ENCODE peak calls at places on chromosome 13, in six cellular contexts. R is H1, M is SK-N-SH, I is K562, W is HCT116, Y is HepG2. P is an unnamed sample.

GRCh38 chr13:27264648-27265047 is 6.0 kb upstream of the RASL11A start:
- DNase-seq in R (no peak), M (no peak), I (no peak), W (no peak), Y (no peak), P (no peak)

GRCh38 chr13:27353653-27354052 is 70.8 kb upstream of the GTF3A start:
- DNase-seq in R (no peak), M (no peak), I (no peak), W (no peak), Y (no peak), P (no peak)

GRCh38 chr13:35770756-35771291 is 294.3 kb upstream of the MAB21L1 start:
- DNase-seq in R (no peak), M (no peak), I (no peak), W (no peak), Y (no peak), P (no peak)

GRCh38 chr13:74891610-74892009 is 590.4 kb downstream of the TBC1D4 start:
- DNase-seq in R (no peak), M (no peak), I (no peak), W (no peak), Y (no peak), P (no peak)

GRCh38 chr13:28501547-28501946 is 6.6 kb upstream of the FLT1 start:
- DNase-seq in R (no peak), M (no peak), I (no peak), W (no peak), Y (no peak), P (no peak)

GRCh38 chr13:95481051-95481775 is 71.3 kb upstream of the CLDN10 start:
- DNase-seq in R (no peak), M (no peak), I (no peak), W (no peak), Y (no peak), P (no peak)

GRCh38 chr13:45120967-45121366 is 657 bp downstream of the GTF2F2 start:
- DNase-seq in R (no peak), M (no peak), I (no peak), W (no peak), Y (no peak), P (no peak)

GRCh38 chr13:99528547-99528946 is 27.3 kb downstream of the TM9SF2 start:
- DNase-seq in R (no peak), M (no peak), I (no peak), W (no peak), Y (peak), P (peak)

GRCh38 chr13:75489502-75490263 is 7.7 kb upstream of the TBC1D4 start:
- DNase-seq in R (no peak), M (no peak), I (no peak), W (no peak), Y (peak), P (no peak)

GRCh38 chr13:91042870-91043269 is 304.6 kb upstream of the MIR17HG start:
- DNase-seq in R (no peak), M (no peak), I (no peak), W (no peak), Y (no peak), P (no peak)

GRCh38 chr13:30862707-30863106 is 43.4 kb upstream of the MEDAG start:
- DNase-seq in R (no peak), M (no peak), I (no peak), W (no peak), Y (no peak), P (no peak)

GRCh38 chr13:57631607-57632275 is at the start of gene PCDH17:
- DNase-seq in R (peak), M (peak), I (no peak), W (no peak), Y (no peak), P (peak)

GRCh38 chr13:84481958-84482357 is 599.7 kb upstream of the SLITRK1 start:
- DNase-seq in R (no peak), M (no peak), I (no peak), W (no peak), Y (no peak), P (no peak)

GRCh38 chr13:100045355-100045754 is 43.5 kb upstream of the PCCA start:
- DNase-seq in R (no peak), M (no peak), I (no peak), W (no peak), Y (no peak), P (no peak)

GRCh38 chr13:80171096-80171495 is 169.8 kb downstream of the SPRY2 start:
- DNase-seq in R (no peak), M (no peak), I (no peak), W (no peak), Y (no peak), P (no peak)

GRCh38 chr13:33388254-33388998 is 102.9 kb upstream of the STARD13 start:
- DNase-seq in R (no peak), M (no peak), I (no peak), W (peak), Y (no peak), P (no peak)

GRCh38 chr13:104320446-104320845 is 1254.2 kb upstream of the SLC10A2 start:
- DNase-seq in R (no peak), M (no peak), I (no peak), W (no peak), Y (no peak), P (no peak)

GRCh38 chr13:99191900-99192399 is 8.7 kb upstream of the UBAC2 start:
- DNase-seq in R (no peak), M (no peak), I (no peak), W (no peak), Y (no peak), P (peak)

GRCh38 chr13:33087091-33087490 is 70.9 kb downstream of the KL start:
- DNase-seq in R (no peak), M (no peak), I (no peak), W (no peak), Y (no peak), P (no peak)

GRCh38 chr13:42893346-42893745 is 98.7 kb downstream of the EPSTI1 start:
- DNase-seq in R (no peak), M (no peak), I (no peak), W (no peak), Y (no peak), P (no peak)

GRCh38 chr13:20193924-20194631 is 1.3 kb upstream of the GJB2 start:
- DNase-seq in R (no peak), M (no peak), I (no peak), W (no peak), Y (no peak), P (no peak)

GRCh38 chr13:44191504-44192171 is 182.0 kb upstream of the SERP2 start:
- DNase-seq in R (no peak), M (peak), I (peak), W (peak), Y (peak), P (peak)

GRCh38 chr13:48266967-48267639 is 34.1 kb downstream of the ITM2B start:
- DNase-seq in R (no peak), M (no peak), I (no peak), W (no peak), Y (no peak), P (no peak)

GRCh38 chr13:48265217-48265815 is 32.3 kb downstream of the ITM2B start:
- DNase-seq in R (no peak), M (no peak), I (no peak), W (no peak), Y (no peak), P (no peak)

GRCh38 chr13:48266150-48266549 is 33.1 kb downstream of the ITM2B start:
- DNase-seq in R (no peak), M (no peak), I (no peak), W (no peak), Y (no peak), P (no peak)

GRCh38 chr13:48263196-48263595 is 30.2 kb downstream of the ITM2B start:
- DNase-seq in R (no peak), M (no peak), I (no peak), W (no peak), Y (no peak), P (no peak)

DNA sequence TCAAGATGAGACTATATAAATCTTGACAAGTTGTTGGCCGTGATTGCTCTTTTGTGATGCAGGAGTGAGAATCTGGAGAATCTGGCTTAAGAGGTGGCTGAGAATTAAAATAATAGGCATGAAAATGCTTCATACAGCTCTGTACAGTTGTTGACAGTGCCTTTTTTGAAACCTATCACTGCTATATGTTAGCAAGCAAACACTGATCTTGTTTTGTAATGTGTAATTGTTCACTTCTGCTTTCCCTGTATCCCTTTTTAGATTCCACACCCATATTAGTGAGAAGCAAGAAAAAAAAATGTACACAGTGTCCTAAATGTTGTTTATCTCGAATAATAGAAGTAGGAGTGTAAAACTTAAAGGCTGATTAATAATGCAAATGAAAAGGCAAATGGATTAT is 31.0 kb downstream of the ITM2B start:
- DNase-seq in R (no peak), M (no peak), I (no peak), W (no peak), Y (no peak), P (no peak)
- TF ChIP-seq JUND in R (no peak), M (no peak), I (no peak), W (no peak), Y (no peak), P (no peak)

GRCh38 chr13:51643114-51643881 is 59.0 kb downstream of the WDFY2 start:
- DNase-seq in R (no peak), M (no peak), I (no peak), W (no peak), Y (peak), P (no peak)
- TF ChIP-seq JUND in R (no peak), M (peak), I (no peak), W (no peak), Y (no peak), P (no peak)

GRCh38 chr13:23980160-23980551 is 82.9 kb upstream of the C1QTNF9B start:
- DNase-seq in R (peak), M (peak), I (peak), W (no peak), Y (peak), P (no peak)
- TF ChIP-seq JUND in R (no peak), M (no peak), I (no peak), W (no peak), Y (no peak), P (no peak)

DNA sequence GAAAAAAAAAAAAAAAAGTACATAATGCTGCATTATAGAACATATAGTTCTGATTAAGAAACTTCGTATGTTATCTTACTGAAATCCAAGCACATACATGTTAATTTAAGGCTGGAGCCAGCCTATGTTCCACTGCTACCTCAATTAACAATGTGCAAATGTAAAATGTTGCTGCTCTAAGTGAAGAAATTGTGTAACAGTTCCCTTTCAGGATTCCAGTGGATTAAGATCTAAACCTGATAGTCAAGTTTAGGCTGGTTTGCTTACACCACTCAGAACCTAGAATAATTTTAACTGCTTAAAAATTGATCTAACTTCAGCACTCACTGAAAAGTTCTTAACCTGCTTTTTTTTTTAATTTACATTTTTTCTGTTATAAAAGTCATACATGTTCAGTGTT is 4.2 kb downstream of the VPS36 start:
- DNase-seq in R (no peak), M (no peak), I (no peak), W (no peak), Y (no peak), P (peak)
- TF ChIP-seq JUND in R (no peak), M (no peak), I (no peak), W (no peak), Y (no peak), P (no peak)

GRCh38 chr13:110305001-110305400 is 2.0 kb downstream of the COL4A1 start:
- DNase-seq in R (no peak), M (peak), I (no peak), W (no peak), Y (no peak), P (no peak)

GRCh38 chr13:110305544-110305943 is 1.4 kb downstream of the COL4A1 start:
- DNase-seq in R (no peak), M (no peak), I (no peak), W (no peak), Y (no peak), P (no peak)

GRCh38 chr13:110306340-110306959 is 507 bp downstream of the COL4A1 start:
- DNase-seq in R (peak), M (peak), I (no peak), W (no peak), Y (no peak), P (no peak)

GRCh38 chr13:110306960-110307696 is at the start of the genes COL4A1 and COL4A2:
- DNase-seq in R (no peak), M (peak), I (no peak), W (no peak), Y (no peak), P (no peak)

GRCh38 chr13:110305949-110306339 is 1.0 kb downstream of the COL4A1 start:
- DNase-seq in R (no peak), M (no peak), I (no peak), W (no peak), Y (no peak), P (no peak)
- TF ChIP-seq JUND in R (no peak), M (no peak), I (no peak), W (no peak), Y (no peak), P (no peak)

DNA sequence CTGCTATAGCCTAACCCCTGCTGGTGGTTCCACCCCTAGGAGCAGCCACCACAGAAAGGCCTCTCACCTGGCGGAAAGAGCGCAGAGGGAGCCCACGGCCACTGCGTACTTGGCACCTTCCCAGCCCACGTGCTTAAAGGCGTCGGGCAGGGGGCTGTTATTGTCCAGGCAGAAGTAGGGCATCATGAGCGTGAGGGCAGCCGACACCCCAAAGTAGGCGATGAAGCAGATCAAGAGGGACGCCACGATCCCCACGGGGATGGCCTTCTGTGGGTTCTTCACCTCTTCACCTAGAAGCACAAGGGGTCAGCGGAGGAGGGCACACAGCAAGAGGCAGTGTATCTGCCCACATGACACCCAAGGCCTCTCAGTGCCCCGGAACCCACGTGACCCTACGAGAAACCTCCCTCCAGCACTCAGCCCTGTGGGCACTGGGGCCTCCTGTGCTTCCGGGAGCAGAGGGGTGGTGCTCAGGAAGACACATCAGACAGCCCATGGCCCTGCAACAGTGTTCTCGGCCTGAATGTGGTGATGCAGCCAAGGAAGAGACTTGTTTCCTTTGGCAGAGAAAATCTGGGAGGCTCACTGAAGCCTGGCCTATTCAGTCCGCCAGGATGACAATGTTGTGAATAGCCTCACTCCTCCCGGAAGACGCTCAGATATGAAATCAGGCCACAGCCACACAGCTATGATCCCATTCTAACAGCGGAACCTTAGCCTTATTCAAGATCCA is 72.1 kb downstream of the SLC7A1 start:
- DNase-seq in R (no peak), M (no peak), I (no peak), W (no peak), Y (no peak), P (no peak)
- TF ChIP-seq JUND in R (no peak), M (no peak), I (no peak), W (no peak), Y (no peak), P (no peak)

GRCh38 chr13:94416454-94417080 is 62.9 kb downstream of the DCT start:
- DNase-seq in R (peak), M (peak), I (peak), W (peak), Y (peak), P (no peak)

GRCh38 chr13:94414141-94414540 is 65.3 kb downstream of the DCT start:
- DNase-seq in R (no peak), M (no peak), I (no peak), W (no peak), Y (no peak), P (no peak)

GRCh38 chr13:94415484-94415883 is 64.0 kb downstream of the DCT start:
- DNase-seq in R (no peak), M (no peak), I (no peak), W (no peak), Y (no peak), P (no peak)

GRCh38 chr13:94417294-94417693 is 62.2 kb downstream of the DCT start:
- DNase-seq in R (no peak), M (no peak), I (no peak), W (no peak), Y (no peak), P (no peak)

DNA sequence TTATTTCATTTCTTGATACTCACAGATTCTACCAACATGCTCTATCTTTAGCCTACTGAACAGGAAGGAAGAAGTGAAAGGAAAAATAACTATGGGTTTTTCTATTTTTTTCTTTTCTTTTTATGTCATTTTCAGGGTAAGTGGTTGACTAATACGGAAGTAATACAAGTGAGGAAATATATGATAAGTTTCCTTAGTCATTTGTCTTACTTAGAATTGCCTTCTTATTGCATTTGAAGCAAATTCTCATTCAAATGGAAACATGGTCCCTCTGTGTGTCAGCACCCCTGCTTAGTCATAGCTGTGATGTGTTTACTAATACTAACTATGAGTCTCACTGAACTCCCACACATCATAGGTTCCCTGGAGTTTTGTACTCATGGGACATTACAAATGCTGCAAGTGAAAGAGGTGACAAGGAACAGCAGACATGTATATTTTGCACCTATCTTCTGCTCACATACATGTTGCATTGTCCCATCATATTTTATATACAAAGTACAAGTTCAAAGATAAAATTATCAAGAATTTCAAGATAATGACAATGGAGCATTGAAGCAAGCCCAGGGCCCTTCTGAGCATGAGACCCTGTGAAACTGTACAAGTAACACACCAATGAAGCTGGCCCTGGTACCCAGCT is 60.1 kb downstream of the DCT start:
- DNase-seq in R (no peak), M (no peak), I (no peak), W (no peak), Y (no peak), P (no peak)
- TF ChIP-seq JUND in R (no peak), M (no peak), I (no peak), W (no peak), Y (no peak), P (no peak)

GRCh38 chr13:25923217-25924085 is 128.4 kb downstream of the SHISA2 start:
- DNase-seq in R (no peak), M (no peak), I (no peak), W (no peak), Y (no peak), P (no peak)

GRCh38 chr13:25922373-25922772 is 129.4 kb downstream of the SHISA2 start:
- DNase-seq in R (no peak), M (no peak), I (no peak), W (no peak), Y (no peak), P (no peak)

GRCh38 chr13:25916119-25916518 is 135.7 kb downstream of the SHISA2 start:
- DNase-seq in R (no peak), M (no peak), I (no peak), W (no peak), Y (no peak), P (no peak)

GRCh38 chr13:25920931-25921330 is 130.9 kb downstream of the SHISA2 start:
- DNase-seq in R (no peak), M (no peak), I (no peak), W (no peak), Y (no peak), P (no peak)

GRCh38 chr13:25920277-25920676 is 131.5 kb downstream of the SHISA2 start:
- DNase-seq in R (no peak), M (no peak), I (no peak), W (no peak), Y (no peak), P (no peak)
- TF ChIP-seq JUND in R (no peak), M (no peak), I (no peak), W (no peak), Y (no peak), P (no peak)

DNA sequence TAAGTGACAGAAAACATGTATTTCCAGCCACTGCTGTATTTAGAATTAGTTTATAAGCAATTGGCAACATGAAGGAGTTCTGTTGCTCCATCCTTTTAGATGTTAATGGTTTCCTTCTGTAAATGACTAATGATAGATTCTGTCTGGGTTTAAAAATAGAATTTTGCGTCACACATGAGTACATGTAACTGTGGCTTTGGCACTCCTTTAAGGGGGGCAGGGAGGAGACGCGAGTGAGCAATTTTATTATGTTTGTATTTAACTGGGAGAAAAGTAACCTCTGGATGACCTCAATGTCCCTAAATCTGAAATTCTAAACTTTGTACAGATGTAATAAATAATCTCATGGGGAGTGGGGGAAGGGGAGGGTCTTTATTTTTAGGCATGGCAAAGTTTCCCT is 237.6 kb downstream of the RGCC start:
- DNase-seq in R (no peak), M (no peak), I (peak), W (peak), Y (no peak), P (no peak)
- TF ChIP-seq JUND in R (no peak), M (peak), I (no peak), W (peak), Y (no peak), P (no peak)

DNA sequence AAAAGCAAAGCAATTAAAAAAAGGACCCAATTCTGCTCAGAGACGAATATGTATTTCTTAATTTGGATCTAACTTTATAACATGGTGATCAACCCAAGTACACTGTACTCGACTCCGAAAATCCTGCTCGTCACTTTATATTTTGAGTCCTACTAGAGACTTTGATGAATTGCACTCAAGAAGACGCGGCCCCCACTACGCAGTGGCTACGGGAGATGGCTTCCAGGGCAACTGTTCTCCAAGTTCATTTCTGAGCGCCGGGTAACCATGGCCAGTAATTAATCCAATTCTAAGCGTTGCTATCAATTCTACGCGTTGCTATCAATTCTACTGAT is 720 bp downstream of the SUPT20H start:
- DNase-seq in R (no peak), M (peak), I (peak), W (no peak), Y (no peak), P (no peak)
- TF ChIP-seq JUND in R (no peak), M (no peak), I (no peak), W (no peak), Y (no peak), P (no peak)

P was measured in T47D.